ENCODE peak calls at places on chromosomes 7 and 10, in five cellular contexts. One of them, this sample, is unnamed.

GRCh38 chr10:71547841-71548493 is 151.2 kb downstream of the CDH23 start:
- DNase-seq in right lobe of liver: no peak
- DNase-seq in body of pancreas: peak; percentile 19
- DNase-seq in HCT116: no peak
- DNase-seq in stomach: no peak
- DNase-seq in this sample: peak; percentile 29

GRCh38 chr7:45863715-45864114 is 9.2 kb downstream of the CCDC201 start:
- DNase-seq in stomach: no peak
- DNase-seq in body of pancreas: no peak
- DNase-seq in right lobe of liver: no peak
- DNase-seq in HCT116: no peak
- DNase-seq in this sample: no peak

GRCh38 chr7:26117142-26117807 is 34.7 kb upstream of the NFE2L3 start:
- DNase-seq in body of pancreas: no peak
- DNase-seq in right lobe of liver: no peak
- DNase-seq in stomach: no peak
- DNase-seq in HCT116: no peak
- DNase-seq in this sample: no peak

GRCh38 chr7:95897557-95898183 is 125.3 kb downstream of the DYNC1I1 start:
- DNase-seq in stomach: no peak
- DNase-seq in HCT116: no peak
- DNase-seq in body of pancreas: no peak
- DNase-seq in right lobe of liver: no peak
- DNase-seq in this sample: no peak

GRCh38 chr7:123637203-123637602 is 18.5 kb upstream of the LMOD2 start:
- DNase-seq in body of pancreas: no peak
- DNase-seq in HCT116: no peak
- DNase-seq in stomach: no peak
- DNase-seq in right lobe of liver: no peak
- DNase-seq in this sample: no peak

GRCh38 chr7:100679927-100680588 is 6.5 kb downstream of the GNB2 start:
- DNase-seq in HCT116: no peak
- DNase-seq in stomach: no peak
- DNase-seq in right lobe of liver: no peak
- DNase-seq in body of pancreas: peak; percentile 31
- DNase-seq in this sample: peak; percentile 61

GRCh38 chr7:102472126-102473041 is 6.3 kb downstream of the POLR2J start:
- DNase-seq in HCT116: no peak
- DNase-seq in right lobe of liver: peak; percentile 22
- DNase-seq in body of pancreas: peak; percentile 1
- DNase-seq in stomach: no peak
- DNase-seq in this sample: no peak

GRCh38 chr7:134254311-134254710 is 62.4 kb downstream of the SLC35B4 start:
- DNase-seq in right lobe of liver: no peak
- DNase-seq in body of pancreas: no peak
- DNase-seq in HCT116: peak; percentile 10
- DNase-seq in stomach: no peak
- DNase-seq in this sample: no peak

GRCh38 chr7:88301924-88302323 is 4.8 kb downstream of the STEAP4 start:
- DNase-seq in body of pancreas: no peak
- DNase-seq in HCT116: no peak
- DNase-seq in right lobe of liver: no peak
- DNase-seq in stomach: no peak
- DNase-seq in this sample: no peak

GRCh38 chr10:15236340-15236739 is 67.8 kb upstream of the NMT2 start:
- DNase-seq in HCT116: no peak
- DNase-seq in body of pancreas: no peak
- DNase-seq in stomach: no peak
- DNase-seq in right lobe of liver: no peak
- DNase-seq in this sample: no peak

GRCh38 chr10:86203162-86203905 is 163.3 kb downstream of the GRID1 start:
- DNase-seq in right lobe of liver: peak; percentile 36
- DNase-seq in HCT116: no peak
- DNase-seq in stomach: no peak
- DNase-seq in body of pancreas: no peak
- DNase-seq in this sample: peak; percentile 21

GRCh38 chr10:27364028-27364427 is 123.4 kb upstream of the ACBD5 start:
- DNase-seq in body of pancreas: no peak
- DNase-seq in stomach: no peak
- DNase-seq in right lobe of liver: no peak
- DNase-seq in HCT116: no peak
- DNase-seq in this sample: no peak

GRCh38 chr7:113698556-113699220 is 220.1 kb downstream of the PPP1R3A start:
- DNase-seq in body of pancreas: peak; percentile 19
- DNase-seq in right lobe of liver: no peak
- DNase-seq in stomach: no peak
- DNase-seq in HCT116: peak; percentile 23
- DNase-seq in this sample: peak; percentile 25

GRCh38 chr7:27192546-27193334 is 7.2 kb downstream of the HOXA13 start:
- DNase-seq in right lobe of liver: no peak
- DNase-seq in stomach: no peak
- DNase-seq in body of pancreas: no peak
- DNase-seq in HCT116: no peak
- DNase-seq in this sample: no peak

GRCh38 chr7:143456992-143457793 is 13.9 kb downstream of the TAS2R60 start:
- DNase-seq in stomach: no peak
- DNase-seq in right lobe of liver: no peak
- DNase-seq in HCT116: no peak
- DNase-seq in body of pancreas: no peak
- DNase-seq in this sample: no peak

GRCh38 chr10:131875501-131875900 is 25.3 kb upstream of the PPP2R2D start:
- DNase-seq in HCT116: no peak
- DNase-seq in stomach: no peak
- DNase-seq in body of pancreas: no peak
- DNase-seq in right lobe of liver: no peak
- DNase-seq in this sample: no peak

GRCh38 chr10:78604721-78605120 is 464.0 kb upstream of the ZMIZ1 start:
- DNase-seq in HCT116: no peak
- DNase-seq in right lobe of liver: no peak
- DNase-seq in stomach: no peak
- DNase-seq in body of pancreas: no peak
- DNase-seq in this sample: no peak

GRCh38 chr10:12896251-12896650 is 105.3 kb downstream of the CCDC3 start:
- DNase-seq in HCT116: no peak
- DNase-seq in stomach: no peak
- DNase-seq in right lobe of liver: no peak
- DNase-seq in body of pancreas: no peak
- DNase-seq in this sample: no peak

GRCh38 chr7:18504965-18505364 is 9.4 kb downstream of the HDAC9 start:
- DNase-seq in body of pancreas: no peak
- DNase-seq in right lobe of liver: no peak
- DNase-seq in HCT116: no peak
- DNase-seq in stomach: no peak
- DNase-seq in this sample: no peak

GRCh38 chr10:107686095-107686494 is 521.6 kb upstream of the SORCS1 start:
- DNase-seq in body of pancreas: peak; percentile 34
- DNase-seq in right lobe of liver: peak; percentile 19
- DNase-seq in HCT116: no peak
- DNase-seq in stomach: no peak
- DNase-seq in this sample: peak; percentile 16

GRCh38 chr10:54797636-54798395 is 3.2 kb downstream of the PCDH15 start:
- DNase-seq in right lobe of liver: no peak
- DNase-seq in HCT116: no peak
- DNase-seq in body of pancreas: no peak
- DNase-seq in stomach: no peak
- DNase-seq in this sample: no peak

GRCh38 chr7:74289660-74290589 is 718 bp downstream of the CLIP2 start:
- DNase-seq in stomach: peak; percentile 50
- DNase-seq in right lobe of liver: peak; percentile 39
- DNase-seq in HCT116: no peak
- DNase-seq in body of pancreas: peak; percentile 44
- DNase-seq in this sample: no peak

GRCh38 chr7:1698951-1699350 is 28.9 kb downstream of the ELFN1 start:
- DNase-seq in HCT116: no peak
- DNase-seq in right lobe of liver: no peak
- DNase-seq in stomach: no peak
- DNase-seq in body of pancreas: no peak
- DNase-seq in this sample: peak; percentile 7

GRCh38 chr7:127391591-127392181 is 822 bp downstream of the ZNF800 start:
- DNase-seq in body of pancreas: peak; percentile 32
- DNase-seq in HCT116: no peak
- DNase-seq in stomach: peak; percentile 50
- DNase-seq in right lobe of liver: peak; percentile 53
- DNase-seq in this sample: peak; percentile 32

GRCh38 chr10:102796407-102797176 is 40.6 kb downstream of the CYP17A1 start:
- DNase-seq in body of pancreas: peak; percentile 83
- DNase-seq in stomach: peak; percentile 79
- DNase-seq in right lobe of liver: peak; percentile 87
- DNase-seq in HCT116: no peak
- DNase-seq in this sample: peak; percentile 91

GRCh38 chr10:4519691-4520402 is 306.2 kb upstream of the AKR1E2 start:
- DNase-seq in body of pancreas: no peak
- DNase-seq in stomach: no peak
- DNase-seq in HCT116: no peak
- DNase-seq in right lobe of liver: no peak
- DNase-seq in this sample: no peak

GRCh38 chr7:107103369-107103768 is 58.9 kb downstream of the PRKAR2B start:
- DNase-seq in stomach: no peak
- DNase-seq in body of pancreas: peak; percentile 4
- DNase-seq in right lobe of liver: no peak
- DNase-seq in HCT116: no peak
- DNase-seq in this sample: no peak

GRCh38 chr7:100539436-100540006 is 518 bp downstream of the AGFG2 start:
- DNase-seq in body of pancreas: peak; percentile 19
- DNase-seq in right lobe of liver: no peak
- DNase-seq in HCT116: no peak
- DNase-seq in stomach: no peak
- DNase-seq in this sample: no peak

GRCh38 chr10:306654-307185 is 171.5 kb downstream of the ZMYND11 start:
- DNase-seq in HCT116: no peak
- DNase-seq in stomach: no peak
- DNase-seq in body of pancreas: peak; percentile 77
- DNase-seq in right lobe of liver: no peak
- DNase-seq in this sample: no peak

GRCh38 chr7:103857435-103857834 is 132.0 kb downstream of the RELN start:
- DNase-seq in right lobe of liver: no peak
- DNase-seq in HCT116: no peak
- DNase-seq in body of pancreas: no peak
- DNase-seq in stomach: no peak
- DNase-seq in this sample: no peak

GRCh38 chr10:103818765-103819374 is 36.5 kb downstream of the SH3PXD2A start:
- DNase-seq in body of pancreas: no peak
- DNase-seq in HCT116: no peak
- DNase-seq in right lobe of liver: no peak
- DNase-seq in stomach: no peak
- DNase-seq in this sample: no peak

GRCh38 chr10:2208106-2208505 is 470.8 kb upstream of the ADARB2 start:
- DNase-seq in body of pancreas: no peak
- DNase-seq in stomach: no peak
- DNase-seq in HCT116: no peak
- DNase-seq in right lobe of liver: no peak
- DNase-seq in this sample: no peak
- TF ChIP-seq POLR2A in body of pancreas: no peak
- TF ChIP-seq POLR2A in stomach: no peak
- TF ChIP-seq POLR2A in HCT116: no peak
- TF ChIP-seq POLR2A in right lobe of liver: no peak
- TF ChIP-seq POLR2A in this sample: no peak

DNA sequence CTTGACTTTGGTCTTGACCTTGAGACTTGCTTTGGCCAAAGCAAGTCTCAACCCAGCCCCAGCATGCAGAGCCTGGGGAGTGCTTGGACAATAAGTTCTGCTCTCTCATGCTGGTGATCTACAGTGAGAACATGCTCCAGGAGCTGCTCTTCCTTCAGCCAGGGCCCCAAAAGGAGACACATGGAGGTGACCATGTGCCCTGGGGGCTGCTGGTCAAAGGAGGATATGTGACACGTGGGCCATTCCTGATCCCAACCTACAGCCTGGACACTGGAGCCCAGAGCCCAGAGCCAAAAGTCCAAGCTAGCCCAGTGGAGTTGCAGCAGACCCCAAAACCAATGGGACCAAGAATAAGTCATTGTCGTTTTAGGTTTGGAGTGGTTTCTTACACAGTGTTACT is 78.2 kb upstream of the CHST15 start:
- DNase-seq in right lobe of liver: no peak
- DNase-seq in stomach: no peak
- DNase-seq in body of pancreas: no peak
- DNase-seq in HCT116: no peak
- DNase-seq in this sample: no peak
- H3K4me3 ChIP-seq in right lobe of liver: no peak overlapping the region
- H3K4me3 ChIP-seq in stomach: no peak overlapping the region
- H3K4me3 ChIP-seq in body of pancreas: no peak overlapping the region
- H3K4me3 ChIP-seq in HCT116: no peak overlapping the region
- H3K4me3 ChIP-seq in this sample: no peak overlapping the region

GRCh38 chr7:51315393-51316261 is 982 bp downstream of the COBL start:
- DNase-seq in body of pancreas: peak; percentile 73
- DNase-seq in HCT116: peak; percentile 50
- DNase-seq in stomach: peak; percentile 58
- DNase-seq in right lobe of liver: peak; percentile 77
- DNase-seq in this sample: peak; percentile 32

GRCh38 chr7:51311166-51311565 is 5.4 kb downstream of the COBL start:
- DNase-seq in HCT116: no peak
- DNase-seq in body of pancreas: no peak
- DNase-seq in right lobe of liver: no peak
- DNase-seq in stomach: no peak
- DNase-seq in this sample: no peak

GRCh38 chr7:51314041-51314440 is 2.6 kb downstream of the COBL start:
- DNase-seq in right lobe of liver: no peak
- DNase-seq in body of pancreas: no peak
- DNase-seq in stomach: no peak
- DNase-seq in HCT116: no peak
- DNase-seq in this sample: no peak

GRCh38 chr7:51314726-51315125 is 1.9 kb downstream of the COBL start:
- DNase-seq in body of pancreas: peak; percentile 21
- DNase-seq in stomach: peak; percentile 33
- DNase-seq in right lobe of liver: no peak
- DNase-seq in HCT116: no peak
- DNase-seq in this sample: no peak

GRCh38 chr7:51313276-51314035 is 3.2 kb downstream of the COBL start:
- DNase-seq in HCT116: no peak
- DNase-seq in right lobe of liver: no peak
- DNase-seq in body of pancreas: no peak
- DNase-seq in stomach: no peak
- DNase-seq in this sample: no peak
- H3K4me1 ChIP-seq in HCT116: peaks cover 15% of the 10 kb centered on the region
- H3K4me1 ChIP-seq in right lobe of liver: peaks cover 40% of the 10 kb centered on the region
- H3K4me1 ChIP-seq in body of pancreas: peaks cover 45% of the 10 kb centered on the region
- H3K4me1 ChIP-seq in stomach: peaks cover 6% of the 10 kb centered on the region
- H3K4me1 ChIP-seq in this sample: no peaks in the 10 kb centered on the region

DNA sequence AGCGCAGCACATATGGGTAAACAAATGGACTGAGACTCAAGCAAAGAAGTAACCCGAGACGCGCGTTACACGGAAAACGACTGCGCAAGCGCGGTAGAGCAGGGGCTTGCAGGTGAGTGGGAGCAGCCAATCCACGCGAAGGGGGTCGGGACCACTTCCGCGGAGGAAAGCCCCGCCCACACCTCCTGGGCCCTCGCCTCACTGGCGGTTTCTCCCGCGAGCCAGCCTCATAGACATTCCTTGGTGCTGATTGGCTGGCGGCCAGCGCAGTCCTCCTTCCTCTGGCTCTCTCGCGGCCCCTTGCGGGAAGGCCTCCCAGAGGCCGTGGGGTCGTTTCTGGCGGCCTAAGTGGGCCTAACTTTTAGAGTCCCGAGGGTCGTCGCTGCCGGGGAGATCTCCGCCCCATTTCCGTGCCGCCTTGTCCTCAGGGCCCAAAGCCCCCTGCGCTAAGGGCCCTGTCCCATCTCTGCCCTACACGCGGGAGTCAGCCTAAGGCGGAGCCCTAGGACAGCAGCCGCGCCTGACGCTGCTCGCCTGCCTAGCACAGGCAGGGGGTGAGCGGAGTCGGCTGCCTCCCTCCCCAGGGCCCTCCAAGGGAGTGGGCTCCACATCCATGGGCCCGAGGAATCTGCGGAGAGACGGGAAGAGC is 9.1 kb upstream of the FXYD4 start:
- DNase-seq in body of pancreas: peak; percentile 100
- DNase-seq in right lobe of liver: peak; percentile 95
- DNase-seq in HCT116: peak; percentile 96
- DNase-seq in stomach: peak; percentile 99
- DNase-seq in this sample: peak; percentile 99
- TF ChIP-seq POLR2A in body of pancreas: peak; percentile 79
- TF ChIP-seq POLR2A in right lobe of liver: peak; percentile 30
- TF ChIP-seq POLR2A in HCT116: peak; percentile 90
- TF ChIP-seq POLR2A in stomach: no peak
- TF ChIP-seq POLR2A in this sample: no peak